ENCODE peak calls at places on chromosomes 13 and 19, in eight cellular contexts. One of them, this sample, is unnamed.

GRCh38 chr13:113836917-113837553 is 26.8 kb downstream of the GAS6 start:
- DNase-seq in CD8-positive, alpha-beta memory T cell: no peak
- DNase-seq in thyroid gland: peak
- DNase-seq in substantia nigra: peak
- DNase-seq in Panc1: no peak
- DNase-seq in ascending aorta: no peak
- DNase-seq in AG04450: peak
- DNase-seq in heart right ventricle: peak
- DNase-seq in this sample: peak

GRCh38 chr19:1218751-1219567 is 13.4 kb downstream of the STK11 start:
- DNase-seq in CD8-positive, alpha-beta memory T cell: no peak
- DNase-seq in ascending aorta: no peak
- DNase-seq in AG04450: no peak
- DNase-seq in thyroid gland: no peak
- DNase-seq in Panc1: no peak
- DNase-seq in substantia nigra: no peak
- DNase-seq in heart right ventricle: no peak
- DNase-seq in this sample: no peak

GRCh38 chr13:65111223-65111622 is 2118.9 kb downstream of the PCDH9 start:
- DNase-seq in CD8-positive, alpha-beta memory T cell: no peak
- DNase-seq in heart right ventricle: no peak
- DNase-seq in substantia nigra: no peak
- DNase-seq in ascending aorta: no peak
- DNase-seq in Panc1: no peak
- DNase-seq in thyroid gland: no peak
- DNase-seq in AG04450: no peak
- DNase-seq in this sample: no peak

GRCh38 chr19:5339950-5340636 is 519 bp downstream of the PTPRS start:
- DNase-seq in substantia nigra: peak
- DNase-seq in ascending aorta: no peak
- DNase-seq in heart right ventricle: no peak
- DNase-seq in thyroid gland: no peak
- DNase-seq in CD8-positive, alpha-beta memory T cell: peak
- DNase-seq in Panc1: no peak
- DNase-seq in AG04450: no peak
- DNase-seq in this sample: no peak

GRCh38 chr13:60431108-60431700 is 34.2 kb downstream of the TDRD3 start:
- DNase-seq in Panc1: peak
- DNase-seq in substantia nigra: no peak
- DNase-seq in CD8-positive, alpha-beta memory T cell: peak
- DNase-seq in heart right ventricle: no peak
- DNase-seq in ascending aorta: no peak
- DNase-seq in thyroid gland: no peak
- DNase-seq in AG04450: peak
- DNase-seq in this sample: no peak

GRCh38 chr13:81393686-81394085 is 1052.8 kb upstream of the SPRY2 start:
- DNase-seq in ascending aorta: no peak
- DNase-seq in Panc1: no peak
- DNase-seq in heart right ventricle: no peak
- DNase-seq in substantia nigra: no peak
- DNase-seq in thyroid gland: no peak
- DNase-seq in CD8-positive, alpha-beta memory T cell: no peak
- DNase-seq in AG04450: no peak
- DNase-seq in this sample: no peak

GRCh38 chr13:35475960-35476943 is at the start of gene MAB21L1:
- DNase-seq in Panc1: no peak
- DNase-seq in substantia nigra: peak
- DNase-seq in CD8-positive, alpha-beta memory T cell: no peak
- DNase-seq in ascending aorta: no peak
- DNase-seq in AG04450: no peak
- DNase-seq in heart right ventricle: no peak
- DNase-seq in thyroid gland: peak
- DNase-seq in this sample: no peak

GRCh38 chr13:78098249-78098648 is 179.6 kb upstream of the EDNRB start:
- DNase-seq in thyroid gland: no peak
- DNase-seq in CD8-positive, alpha-beta memory T cell: no peak
- DNase-seq in AG04450: no peak
- DNase-seq in heart right ventricle: no peak
- DNase-seq in Panc1: no peak
- DNase-seq in substantia nigra: no peak
- DNase-seq in ascending aorta: no peak
- DNase-seq in this sample: no peak

GRCh38 chr19:30690525-30690924 is 318.3 kb downstream of the ZNF536 start:
- DNase-seq in heart right ventricle: no peak
- DNase-seq in CD8-positive, alpha-beta memory T cell: no peak
- DNase-seq in Panc1: no peak
- DNase-seq in AG04450: no peak
- DNase-seq in thyroid gland: no peak
- DNase-seq in substantia nigra: no peak
- DNase-seq in ascending aorta: no peak
- DNase-seq in this sample: no peak

GRCh38 chr19:16070366-16070990 is 5.8 kb upstream of the TPM4 start:
- DNase-seq in AG04450: no peak
- DNase-seq in Panc1: no peak
- DNase-seq in substantia nigra: no peak
- DNase-seq in heart right ventricle: peak
- DNase-seq in ascending aorta: peak
- DNase-seq in CD8-positive, alpha-beta memory T cell: peak
- DNase-seq in thyroid gland: peak
- DNase-seq in this sample: peak

GRCh38 chr13:32316476-32316875 is 1.2 kb downstream of the BRCA2 start:
- DNase-seq in ascending aorta: no peak
- DNase-seq in substantia nigra: no peak
- DNase-seq in thyroid gland: no peak
- DNase-seq in AG04450: no peak
- DNase-seq in Panc1: no peak
- DNase-seq in CD8-positive, alpha-beta memory T cell: no peak
- DNase-seq in heart right ventricle: no peak
- DNase-seq in this sample: no peak

GRCh38 chr19:16368385-16369305 is 44.0 kb downstream of the KLF2 start:
- DNase-seq in heart right ventricle: no peak
- DNase-seq in thyroid gland: no peak
- DNase-seq in CD8-positive, alpha-beta memory T cell: peak
- DNase-seq in AG04450: no peak
- DNase-seq in Panc1: no peak
- DNase-seq in ascending aorta: no peak
- DNase-seq in substantia nigra: no peak
- DNase-seq in this sample: no peak

GRCh38 chr13:29162638-29163037 is 342.5 kb downstream of the MTUS2 start:
- DNase-seq in AG04450: no peak
- DNase-seq in thyroid gland: no peak
- DNase-seq in CD8-positive, alpha-beta memory T cell: no peak
- DNase-seq in Panc1: no peak
- DNase-seq in ascending aorta: no peak
- DNase-seq in substantia nigra: no peak
- DNase-seq in heart right ventricle: no peak
- DNase-seq in this sample: no peak

GRCh38 chr19:4859697-4860096 is 7.8 kb downstream of the PLIN3 start:
- DNase-seq in AG04450: no peak
- DNase-seq in CD8-positive, alpha-beta memory T cell: no peak
- DNase-seq in ascending aorta: no peak
- DNase-seq in Panc1: no peak
- DNase-seq in substantia nigra: no peak
- DNase-seq in heart right ventricle: no peak
- DNase-seq in thyroid gland: no peak
- DNase-seq in this sample: no peak

GRCh38 chr13:70054572-70054971 is 53.1 kb upstream of the ATXN8OS start:
- DNase-seq in ascending aorta: no peak
- DNase-seq in heart right ventricle: no peak
- DNase-seq in CD8-positive, alpha-beta memory T cell: no peak
- DNase-seq in Panc1: no peak
- DNase-seq in AG04450: no peak
- DNase-seq in thyroid gland: no peak
- DNase-seq in substantia nigra: no peak
- DNase-seq in this sample: no peak

GRCh38 chr13:113220877-113221276 is 11.5 kb downstream of the CUL4A start:
- DNase-seq in Panc1: no peak
- DNase-seq in ascending aorta: no peak
- DNase-seq in AG04450: no peak
- DNase-seq in substantia nigra: no peak
- DNase-seq in heart right ventricle: peak
- DNase-seq in thyroid gland: no peak
- DNase-seq in CD8-positive, alpha-beta memory T cell: no peak
- DNase-seq in this sample: no peak

GRCh38 chr13:27393101-27393500 is 31.3 kb upstream of the GTF3A start:
- DNase-seq in CD8-positive, alpha-beta memory T cell: no peak
- DNase-seq in substantia nigra: no peak
- DNase-seq in thyroid gland: no peak
- DNase-seq in heart right ventricle: no peak
- DNase-seq in AG04450: no peak
- DNase-seq in Panc1: no peak
- DNase-seq in ascending aorta: no peak
- DNase-seq in this sample: no peak

GRCh38 chr13:52862358-52863206 is 14.1 kb upstream of the PCDH8 start:
- DNase-seq in Panc1: peak
- DNase-seq in substantia nigra: no peak
- DNase-seq in thyroid gland: peak
- DNase-seq in ascending aorta: no peak
- DNase-seq in heart right ventricle: no peak
- DNase-seq in AG04450: no peak
- DNase-seq in CD8-positive, alpha-beta memory T cell: no peak
- DNase-seq in this sample: no peak

GRCh38 chr19:32287811-32288227 is 57.6 kb upstream of the ZNF507 start:
- DNase-seq in thyroid gland: peak
- DNase-seq in Panc1: peak
- DNase-seq in CD8-positive, alpha-beta memory T cell: no peak
- DNase-seq in substantia nigra: peak
- DNase-seq in AG04450: peak
- DNase-seq in ascending aorta: peak
- DNase-seq in heart right ventricle: peak
- DNase-seq in this sample: peak

GRCh38 chr13:48320396-48320790 is 16.8 kb downstream of the RB1 start:
- DNase-seq in CD8-positive, alpha-beta memory T cell: peak
- DNase-seq in heart right ventricle: no peak
- DNase-seq in substantia nigra: no peak
- DNase-seq in ascending aorta: no peak
- DNase-seq in thyroid gland: no peak
- DNase-seq in AG04450: no peak
- DNase-seq in Panc1: no peak
- DNase-seq in this sample: no peak

GRCh38 chr13:104694397-104694796 is 1628.2 kb upstream of the SLC10A2 start:
- DNase-seq in thyroid gland: no peak
- DNase-seq in CD8-positive, alpha-beta memory T cell: no peak
- DNase-seq in ascending aorta: no peak
- DNase-seq in AG04450: no peak
- DNase-seq in Panc1: no peak
- DNase-seq in heart right ventricle: no peak
- DNase-seq in substantia nigra: no peak
- DNase-seq in this sample: no peak
- H3K27ac ChIP-seq in thyroid gland: no peak
- H3K27ac ChIP-seq in CD8-positive, alpha-beta memory T cell: no peak
- H3K27ac ChIP-seq in ascending aorta: no peak
- H3K27ac ChIP-seq in AG04450: no peak
- H3K27ac ChIP-seq in Panc1: no peak
- H3K27ac ChIP-seq in heart right ventricle: no peak
- H3K27ac ChIP-seq in substantia nigra: no peak
- H3K27ac ChIP-seq in this sample: no peak

GRCh38 chr19:13850910-13851753 is 25.8 kb upstream of the NANOS3 start:
- DNase-seq in thyroid gland: peak
- DNase-seq in heart right ventricle: peak
- DNase-seq in ascending aorta: peak
- DNase-seq in Panc1: no peak
- DNase-seq in CD8-positive, alpha-beta memory T cell: no peak
- DNase-seq in AG04450: peak
- DNase-seq in substantia nigra: peak
- DNase-seq in this sample: peak
- H3K27ac ChIP-seq in thyroid gland: peak
- H3K27ac ChIP-seq in heart right ventricle: peak
- H3K27ac ChIP-seq in ascending aorta: peak
- H3K27ac ChIP-seq in Panc1: peak
- H3K27ac ChIP-seq in CD8-positive, alpha-beta memory T cell: peak
- H3K27ac ChIP-seq in AG04450: peak
- H3K27ac ChIP-seq in substantia nigra: peak
- H3K27ac ChIP-seq in this sample: peak

DNA sequence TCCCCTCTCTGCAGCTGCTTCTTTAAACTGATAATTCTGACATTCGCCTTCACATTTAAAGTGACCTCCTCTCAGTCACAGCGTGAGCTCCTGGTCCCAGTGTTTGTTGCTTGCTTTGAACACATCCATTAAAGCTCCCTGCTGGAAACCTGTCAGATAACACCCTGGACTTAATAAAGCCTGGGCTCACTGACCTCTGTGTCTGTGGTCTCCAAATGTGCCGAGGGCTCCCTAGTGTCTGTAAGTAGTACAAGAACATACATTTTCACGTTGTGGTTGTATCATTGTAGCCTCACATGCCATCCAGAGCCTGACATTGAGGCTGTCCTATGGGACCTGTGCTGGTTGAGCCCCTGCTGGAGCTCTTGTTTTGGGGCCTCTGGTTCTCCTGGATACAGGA is 2.6 kb upstream of the PSG4 start:
- DNase-seq in heart right ventricle: no peak
- DNase-seq in ascending aorta: no peak
- DNase-seq in thyroid gland: no peak
- DNase-seq in substantia nigra: no peak
- DNase-seq in CD8-positive, alpha-beta memory T cell: no peak
- DNase-seq in AG04450: no peak
- DNase-seq in Panc1: no peak
- DNase-seq in this sample: no peak
- H3K27ac ChIP-seq in heart right ventricle: no peak
- H3K27ac ChIP-seq in ascending aorta: no peak
- H3K27ac ChIP-seq in thyroid gland: no peak
- H3K27ac ChIP-seq in substantia nigra: no peak
- H3K27ac ChIP-seq in CD8-positive, alpha-beta memory T cell: no peak
- H3K27ac ChIP-seq in AG04450: no peak
- H3K27ac ChIP-seq in Panc1: no peak
- H3K27ac ChIP-seq in this sample: no peak

DNA sequence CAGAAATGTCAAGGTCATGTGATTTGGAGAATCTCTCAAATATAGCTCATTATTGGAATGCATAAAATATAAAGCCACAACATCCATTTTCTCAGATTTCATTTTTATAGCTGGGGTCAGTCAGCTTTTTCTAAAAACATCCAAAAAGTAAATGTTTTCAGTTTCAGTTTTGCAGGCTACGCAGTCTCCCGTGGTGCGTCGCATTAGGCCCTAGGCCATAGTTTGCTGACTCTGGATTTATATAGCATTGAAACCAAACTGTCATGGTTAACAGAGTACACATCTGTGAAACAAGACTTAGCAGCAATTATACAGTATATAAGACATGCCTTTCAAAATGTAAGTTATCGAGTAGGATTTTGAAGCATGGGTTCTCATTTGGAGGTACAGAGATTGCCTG is 140.0 kb downstream of the IRS2 start:
- DNase-seq in heart right ventricle: no peak
- DNase-seq in AG04450: no peak
- DNase-seq in Panc1: no peak
- DNase-seq in thyroid gland: no peak
- DNase-seq in substantia nigra: no peak
- DNase-seq in CD8-positive, alpha-beta memory T cell: no peak
- DNase-seq in ascending aorta: no peak
- DNase-seq in this sample: no peak
- H3K27ac ChIP-seq in heart right ventricle: no peak
- H3K27ac ChIP-seq in AG04450: no peak
- H3K27ac ChIP-seq in Panc1: no peak
- H3K27ac ChIP-seq in thyroid gland: no peak
- H3K27ac ChIP-seq in substantia nigra: no peak
- H3K27ac ChIP-seq in CD8-positive, alpha-beta memory T cell: no peak
- H3K27ac ChIP-seq in ascending aorta: no peak
- H3K27ac ChIP-seq in this sample: no peak

GRCh38 chr19:36997843-36998235 is 80.4 kb upstream of the ZNF420 start:
- DNase-seq in thyroid gland: no peak
- DNase-seq in ascending aorta: no peak
- DNase-seq in CD8-positive, alpha-beta memory T cell: no peak
- DNase-seq in AG04450: no peak
- DNase-seq in heart right ventricle: no peak
- DNase-seq in substantia nigra: no peak
- DNase-seq in Panc1: no peak
- DNase-seq in this sample: no peak
- H3K27ac ChIP-seq in thyroid gland: no peak
- H3K27ac ChIP-seq in ascending aorta: no peak
- H3K27ac ChIP-seq in CD8-positive, alpha-beta memory T cell: no peak
- H3K27ac ChIP-seq in AG04450: no peak
- H3K27ac ChIP-seq in heart right ventricle: no peak
- H3K27ac ChIP-seq in substantia nigra: no peak
- H3K27ac ChIP-seq in Panc1: no peak
- H3K27ac ChIP-seq in this sample: no peak